ENCODE peak calls at places on chromosomes 5 and 9, in eight cellular contexts. One of them, this sample, is unnamed.

GRCh38 chr9:82080265-82080664 is 91.7 kb downstream of the SPATA31D1 start:
- DNase-seq in fibroblast of pulmonary artery: no peak
- DNase-seq in GM10248: no peak
- DNase-seq in neural progenitor cell: peak; percentile 24
- DNase-seq in fibroblast of lung: no peak
- DNase-seq in A549: no peak
- DNase-seq in type B pancreatic cell: no peak
- DNase-seq in Caco-2: no peak
- DNase-seq in this sample: no peak

GRCh38 chr5:42951169-42951846 is 88.8 kb downstream of the ANXA2R start:
- DNase-seq in fibroblast of pulmonary artery: peak; percentile 64
- DNase-seq in GM10248: peak; percentile 77
- DNase-seq in neural progenitor cell: no peak
- DNase-seq in fibroblast of lung: peak; percentile 66
- DNase-seq in A549: no peak
- DNase-seq in type B pancreatic cell: no peak
- DNase-seq in Caco-2: peak; percentile 36
- DNase-seq in this sample: no peak

GRCh38 chr5:62692946-62693713 is 114.5 kb downstream of the LRRC70 start:
- DNase-seq in fibroblast of pulmonary artery: no peak
- DNase-seq in GM10248: no peak
- DNase-seq in neural progenitor cell: no peak
- DNase-seq in fibroblast of lung: no peak
- DNase-seq in A549: no peak
- DNase-seq in type B pancreatic cell: no peak
- DNase-seq in Caco-2: no peak
- DNase-seq in this sample: no peak

GRCh38 chr5:136375920-136376319 is 10.6 kb upstream of the TRPC7 start:
- DNase-seq in fibroblast of pulmonary artery: no peak
- DNase-seq in GM10248: no peak
- DNase-seq in neural progenitor cell: no peak
- DNase-seq in fibroblast of lung: no peak
- DNase-seq in A549: no peak
- DNase-seq in type B pancreatic cell: no peak
- DNase-seq in Caco-2: no peak
- DNase-seq in this sample: no peak

GRCh38 chr5:62587737-62588136 is 9.1 kb downstream of the LRRC70 start:
- DNase-seq in fibroblast of pulmonary artery: peak; percentile 53
- DNase-seq in GM10248: no peak
- DNase-seq in neural progenitor cell: no peak
- DNase-seq in fibroblast of lung: peak; percentile 20
- DNase-seq in A549: no peak
- DNase-seq in type B pancreatic cell: no peak
- DNase-seq in Caco-2: no peak
- DNase-seq in this sample: no peak

GRCh38 chr5:82692826-82693225 is 384.4 kb downstream of the TMEM167A start:
- DNase-seq in fibroblast of pulmonary artery: no peak
- DNase-seq in GM10248: no peak
- DNase-seq in neural progenitor cell: no peak
- DNase-seq in fibroblast of lung: no peak
- DNase-seq in A549: no peak
- DNase-seq in type B pancreatic cell: no peak
- DNase-seq in Caco-2: no peak
- DNase-seq in this sample: no peak

GRCh38 chr5:160326981-160327380 is 14.6 kb upstream of the CCNJL start:
- DNase-seq in fibroblast of pulmonary artery: no peak
- DNase-seq in GM10248: no peak
- DNase-seq in neural progenitor cell: no peak
- DNase-seq in fibroblast of lung: no peak
- DNase-seq in A549: no peak
- DNase-seq in type B pancreatic cell: no peak
- DNase-seq in Caco-2: no peak
- DNase-seq in this sample: no peak

GRCh38 chr9:68530618-68531017 is 10.1 kb downstream of the TMEM252 start:
- DNase-seq in fibroblast of pulmonary artery: peak; percentile 4
- DNase-seq in GM10248: no peak
- DNase-seq in neural progenitor cell: peak; percentile 36
- DNase-seq in fibroblast of lung: peak; percentile 60
- DNase-seq in A549: peak; percentile 18
- DNase-seq in type B pancreatic cell: no peak
- DNase-seq in Caco-2: peak; percentile 2
- DNase-seq in this sample: peak; percentile 36

GRCh38 chr5:179870403-179870903 is 11.8 kb upstream of the MRNIP start:
- DNase-seq in fibroblast of pulmonary artery: peak; percentile 75
- DNase-seq in GM10248: no peak
- DNase-seq in neural progenitor cell: peak; percentile 79
- DNase-seq in fibroblast of lung: peak; percentile 59
- DNase-seq in A549: peak; percentile 65
- DNase-seq in type B pancreatic cell: no peak
- DNase-seq in Caco-2: peak; percentile 59
- DNase-seq in this sample: peak; percentile 38

GRCh38 chr9:35070823-35071813 is 1.3 kb downstream of the VCP start:
- DNase-seq in fibroblast of pulmonary artery: peak; percentile 30
- DNase-seq in GM10248: no peak
- DNase-seq in neural progenitor cell: peak; percentile 24
- DNase-seq in fibroblast of lung: no peak
- DNase-seq in A549: no peak
- DNase-seq in type B pancreatic cell: no peak
- DNase-seq in Caco-2: no peak
- DNase-seq in this sample: no peak
- TF ChIP-seq CTCF in fibroblast of pulmonary artery: no peak
- TF ChIP-seq CTCF in GM10248: no peak
- TF ChIP-seq CTCF in neural progenitor cell: no peak
- TF ChIP-seq CTCF in fibroblast of lung: no peak
- TF ChIP-seq CTCF in A549: no peak
- TF ChIP-seq CTCF in type B pancreatic cell: no peak
- TF ChIP-seq CTCF in Caco-2: no peak
- TF ChIP-seq CTCF in this sample: no peak

DNA sequence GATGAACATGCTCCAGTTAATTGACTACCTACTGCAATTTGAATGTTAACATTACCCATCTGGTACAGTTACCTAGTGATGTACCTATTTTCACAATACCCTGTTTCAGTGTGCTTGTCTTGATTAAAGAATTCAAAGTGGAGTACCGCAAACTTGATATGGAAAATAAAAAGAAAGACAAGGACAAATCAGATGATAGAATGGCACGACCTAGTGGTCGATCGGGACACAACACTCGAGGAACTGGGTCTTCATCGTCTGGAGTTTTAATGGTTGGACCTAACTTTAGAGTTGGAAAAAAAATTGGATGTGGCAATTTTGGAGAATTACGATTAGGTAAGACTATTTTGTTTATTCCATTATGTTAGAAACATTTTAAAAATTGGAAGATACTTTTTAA is 33.5 kb downstream of the CSNK1G3 start:
- DNase-seq in fibroblast of pulmonary artery: peak; percentile 48
- DNase-seq in GM10248: no peak
- DNase-seq in neural progenitor cell: peak; percentile 16
- DNase-seq in fibroblast of lung: peak; percentile 46
- DNase-seq in A549: peak; percentile 38
- DNase-seq in type B pancreatic cell: no peak
- DNase-seq in Caco-2: peak; percentile 24
- DNase-seq in this sample: peak; percentile 14
- TF ChIP-seq CTCF in fibroblast of pulmonary artery: peak; percentile 52
- TF ChIP-seq CTCF in GM10248: no peak
- TF ChIP-seq CTCF in neural progenitor cell: peak; percentile 53
- TF ChIP-seq CTCF in fibroblast of lung: no peak
- TF ChIP-seq CTCF in A549: peak; percentile 19
- TF ChIP-seq CTCF in type B pancreatic cell: peak; percentile 65
- TF ChIP-seq CTCF in Caco-2: peak; percentile 42
- TF ChIP-seq CTCF in this sample: peak; percentile 57

GRCh38 chr9:122164286-122164685 is 4.6 kb downstream of the MORN5 start:
- DNase-seq in fibroblast of pulmonary artery: no peak
- DNase-seq in GM10248: no peak
- DNase-seq in neural progenitor cell: no peak
- DNase-seq in fibroblast of lung: no peak
- DNase-seq in A549: no peak
- DNase-seq in type B pancreatic cell: no peak
- DNase-seq in Caco-2: no peak
- DNase-seq in this sample: no peak

GRCh38 chr9:122159925-122160246 is 178 bp downstream of the MORN5 start:
- DNase-seq in fibroblast of pulmonary artery: no peak
- DNase-seq in GM10248: no peak
- DNase-seq in neural progenitor cell: no peak
- DNase-seq in fibroblast of lung: no peak
- DNase-seq in A549: no peak
- DNase-seq in type B pancreatic cell: no peak
- DNase-seq in Caco-2: no peak
- DNase-seq in this sample: no peak

GRCh38 chr9:122158202-122158601 is 1.4 kb downstream of the NDUFA8 start:
- DNase-seq in fibroblast of pulmonary artery: peak; percentile 59
- DNase-seq in GM10248: peak; percentile 51
- DNase-seq in neural progenitor cell: peak; percentile 55
- DNase-seq in fibroblast of lung: peak; percentile 35
- DNase-seq in A549: peak; percentile 78
- DNase-seq in type B pancreatic cell: no peak
- DNase-seq in Caco-2: peak; percentile 60
- DNase-seq in this sample: peak; percentile 39

GRCh38 chr9:122162415-122162814 is 2.7 kb downstream of the MORN5 start:
- DNase-seq in fibroblast of pulmonary artery: no peak
- DNase-seq in GM10248: no peak
- DNase-seq in neural progenitor cell: no peak
- DNase-seq in fibroblast of lung: no peak
- DNase-seq in A549: no peak
- DNase-seq in type B pancreatic cell: no peak
- DNase-seq in Caco-2: no peak
- DNase-seq in this sample: no peak

GRCh38 chr9:122159026-122159924 is at the start of the genes MORN5 and NDUFA8:
- DNase-seq in fibroblast of pulmonary artery: peak; percentile 97
- DNase-seq in GM10248: peak; percentile 99
- DNase-seq in neural progenitor cell: peak; percentile 99
- DNase-seq in fibroblast of lung: peak; percentile 96
- DNase-seq in A549: peak; percentile 94
- DNase-seq in type B pancreatic cell: peak; percentile 98
- DNase-seq in Caco-2: peak; percentile 98
- DNase-seq in this sample: peak; percentile 99
- TF ChIP-seq CTCF in fibroblast of pulmonary artery: no peak
- TF ChIP-seq CTCF in GM10248: no peak
- TF ChIP-seq CTCF in neural progenitor cell: no peak
- TF ChIP-seq CTCF in fibroblast of lung: no peak
- TF ChIP-seq CTCF in A549: no peak
- TF ChIP-seq CTCF in type B pancreatic cell: peak; percentile 52
- TF ChIP-seq CTCF in Caco-2: no peak
- TF ChIP-seq CTCF in this sample: no peak

DNA sequence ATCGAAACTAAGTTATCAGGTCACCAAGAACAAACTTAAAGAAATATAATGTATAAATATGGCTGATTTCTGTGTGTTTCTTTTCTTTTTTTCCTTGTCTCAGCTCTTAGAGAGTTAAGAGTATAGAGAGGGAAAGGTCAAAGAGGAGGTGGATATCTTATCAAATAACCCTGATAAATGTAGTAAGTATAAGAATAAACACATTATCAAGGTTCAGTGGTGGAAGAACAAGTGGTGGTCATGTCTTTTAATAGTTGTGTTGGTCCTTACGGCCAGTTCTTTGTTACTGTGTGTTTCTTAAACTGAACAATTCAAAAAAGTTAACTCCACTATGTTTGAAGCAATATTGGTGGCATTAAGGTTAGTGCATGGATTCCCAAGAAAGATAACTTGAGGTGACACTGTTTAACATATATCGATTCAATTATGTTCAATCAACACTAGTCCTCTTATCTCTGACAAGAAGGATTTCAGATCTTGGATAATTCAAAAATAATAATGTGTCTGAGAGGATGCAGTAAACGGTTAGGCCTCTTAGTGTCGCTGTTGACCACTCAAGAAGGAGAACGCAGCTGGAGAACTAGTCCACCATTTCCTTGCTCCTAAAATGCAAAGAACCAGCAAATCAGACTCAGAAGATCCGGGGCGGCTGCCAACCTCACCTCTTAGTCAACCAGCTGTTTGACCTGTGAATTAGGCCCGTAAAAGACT is at the start of gene PCDHGA3:
- DNase-seq in fibroblast of pulmonary artery: peak; percentile 74
- DNase-seq in GM10248: no peak
- DNase-seq in neural progenitor cell: no peak
- DNase-seq in fibroblast of lung: peak; percentile 73
- DNase-seq in A549: peak; percentile 61
- DNase-seq in type B pancreatic cell: no peak
- DNase-seq in Caco-2: no peak
- DNase-seq in this sample: no peak
- TF ChIP-seq CTCF in fibroblast of pulmonary artery: peak; percentile 49
- TF ChIP-seq CTCF in GM10248: no peak
- TF ChIP-seq CTCF in neural progenitor cell: peak; percentile 45
- TF ChIP-seq CTCF in fibroblast of lung: peak; percentile 38
- TF ChIP-seq CTCF in A549: no peak
- TF ChIP-seq CTCF in type B pancreatic cell: peak; percentile 39
- TF ChIP-seq CTCF in Caco-2: no peak
- TF ChIP-seq CTCF in this sample: peak; percentile 23

DNA sequence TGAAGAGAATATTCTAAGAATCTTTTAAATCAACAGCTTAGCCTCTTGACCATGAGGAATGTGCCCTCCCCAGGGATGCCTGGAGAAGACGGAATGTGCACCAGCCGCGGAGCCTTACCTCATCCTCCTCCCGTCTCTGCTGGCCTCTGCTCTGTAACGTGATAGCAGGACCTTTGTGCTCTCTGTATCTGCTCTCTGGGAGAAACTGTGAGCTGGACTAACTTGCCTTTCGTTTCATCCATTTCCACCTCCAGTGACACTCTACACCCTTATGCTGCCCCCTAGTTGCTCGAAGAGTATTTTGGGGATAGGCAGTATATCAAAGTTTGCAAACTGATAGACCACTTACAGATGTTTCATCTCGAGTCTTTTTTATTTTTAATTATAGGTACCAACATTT is 141.4 kb downstream of the NPR3 start:
- DNase-seq in fibroblast of pulmonary artery: peak; percentile 49
- DNase-seq in GM10248: no peak
- DNase-seq in neural progenitor cell: peak; percentile 78
- DNase-seq in fibroblast of lung: peak; percentile 79
- DNase-seq in A549: peak; percentile 83
- DNase-seq in type B pancreatic cell: no peak
- DNase-seq in Caco-2: peak; percentile 2
- DNase-seq in this sample: no peak
- TF ChIP-seq CTCF in fibroblast of pulmonary artery: peak; percentile 49
- TF ChIP-seq CTCF in GM10248: no peak
- TF ChIP-seq CTCF in neural progenitor cell: peak; percentile 61
- TF ChIP-seq CTCF in fibroblast of lung: peak; percentile 50
- TF ChIP-seq CTCF in A549: peak; percentile 79
- TF ChIP-seq CTCF in type B pancreatic cell: peak; percentile 52
- TF ChIP-seq CTCF in Caco-2: no peak
- TF ChIP-seq CTCF in this sample: no peak

DNA sequence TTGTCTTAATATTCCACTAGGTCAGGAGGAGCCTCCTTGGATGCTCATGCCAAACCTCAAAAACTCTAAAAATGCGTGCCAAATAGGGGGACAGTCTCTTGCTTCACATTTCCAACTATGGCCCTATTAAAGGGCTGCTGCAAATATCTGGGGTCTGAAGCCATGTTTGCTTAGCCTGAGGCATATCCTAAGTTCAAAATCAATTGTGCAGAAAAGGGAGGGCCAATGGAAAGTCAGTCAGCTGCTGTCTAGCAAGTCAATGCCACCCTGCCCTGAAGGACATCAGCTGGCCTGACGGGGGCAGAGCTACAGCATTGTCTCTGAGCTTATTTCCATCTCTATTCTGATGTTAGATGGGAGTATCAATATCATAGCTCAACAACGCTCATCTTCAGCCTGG is 93.6 kb downstream of the SH3TC2 start:
- DNase-seq in fibroblast of pulmonary artery: no peak
- DNase-seq in GM10248: no peak
- DNase-seq in neural progenitor cell: no peak
- DNase-seq in fibroblast of lung: no peak
- DNase-seq in A549: no peak
- DNase-seq in type B pancreatic cell: no peak
- DNase-seq in Caco-2: no peak
- DNase-seq in this sample: no peak
- TF ChIP-seq CTCF in fibroblast of pulmonary artery: no peak
- TF ChIP-seq CTCF in GM10248: no peak
- TF ChIP-seq CTCF in neural progenitor cell: peak; percentile 5
- TF ChIP-seq CTCF in fibroblast of lung: no peak
- TF ChIP-seq CTCF in A549: no peak
- TF ChIP-seq CTCF in type B pancreatic cell: no peak
- TF ChIP-seq CTCF in Caco-2: no peak
- TF ChIP-seq CTCF in this sample: no peak